ENCODE peak calls at places on chromosomes 11 and 22, in nine cellular contexts. One of them, this sample, is unnamed.

GRCh38 chr22:41123151-41123550 is 30.8 kb downstream of the EP300 start:
- DNase-seq in activated gamma-delta T cell treated with Interleukin-2 at 50 U/mL for 16 hours: no peak
- DNase-seq in AG04449: no peak
- DNase-seq in NCI-H748 treated with DMSO at 0.1 percent for 48 hours: no peak
- DNase-seq in fibroblast of pulmonary artery: peak; percentile 31
- DNase-seq in AG08396: no peak
- DNase-seq in fibroblast of the conjunctiva: no peak
- DNase-seq in activated CD4-positive, alpha-beta T cell treated with anti-CD3 and anti-CD28 coated beads for 24 hours: no peak
- DNase-seq in ELR: peak; percentile 58
- DNase-seq in this sample: no peak

GRCh38 chr11:33931032-33931431 is 39.2 kb upstream of the LMO2 start:
- DNase-seq in activated gamma-delta T cell treated with Interleukin-2 at 50 U/mL for 16 hours: no peak
- DNase-seq in AG04449: no peak
- DNase-seq in NCI-H748 treated with DMSO at 0.1 percent for 48 hours: no peak
- DNase-seq in fibroblast of pulmonary artery: peak; percentile 26
- DNase-seq in AG08396: no peak
- DNase-seq in fibroblast of the conjunctiva: no peak
- DNase-seq in activated CD4-positive, alpha-beta T cell treated with anti-CD3 and anti-CD28 coated beads for 24 hours: no peak
- DNase-seq in ELR: no peak
- DNase-seq in this sample: no peak

GRCh38 chr11:46680815-46681214 is 19.6 kb downstream of the ARHGAP1 start:
- DNase-seq in activated gamma-delta T cell treated with Interleukin-2 at 50 U/mL for 16 hours: no peak
- DNase-seq in AG04449: no peak
- DNase-seq in NCI-H748 treated with DMSO at 0.1 percent for 48 hours: no peak
- DNase-seq in fibroblast of pulmonary artery: no peak
- DNase-seq in AG08396: no peak
- DNase-seq in fibroblast of the conjunctiva: no peak
- DNase-seq in activated CD4-positive, alpha-beta T cell treated with anti-CD3 and anti-CD28 coated beads for 24 hours: no peak
- DNase-seq in ELR: no peak
- DNase-seq in this sample: no peak

GRCh38 chr11:58688779-58689503 is 42.8 kb downstream of the GLYAT start:
- DNase-seq in activated gamma-delta T cell treated with Interleukin-2 at 50 U/mL for 16 hours: no peak
- DNase-seq in AG04449: no peak
- DNase-seq in NCI-H748 treated with DMSO at 0.1 percent for 48 hours: no peak
- DNase-seq in fibroblast of pulmonary artery: no peak
- DNase-seq in AG08396: no peak
- DNase-seq in fibroblast of the conjunctiva: no peak
- DNase-seq in activated CD4-positive, alpha-beta T cell treated with anti-CD3 and anti-CD28 coated beads for 24 hours: no peak
- DNase-seq in ELR: peak; percentile 40
- DNase-seq in this sample: peak; percentile 6

GRCh38 chr22:30270841-30271240 is 4.2 kb upstream of the OSM start:
- DNase-seq in activated gamma-delta T cell treated with Interleukin-2 at 50 U/mL for 16 hours: no peak
- DNase-seq in AG04449: no peak
- DNase-seq in NCI-H748 treated with DMSO at 0.1 percent for 48 hours: no peak
- DNase-seq in fibroblast of pulmonary artery: peak; percentile 84
- DNase-seq in AG08396: no peak
- DNase-seq in fibroblast of the conjunctiva: no peak
- DNase-seq in activated CD4-positive, alpha-beta T cell treated with anti-CD3 and anti-CD28 coated beads for 24 hours: no peak
- DNase-seq in ELR: peak; percentile 45
- DNase-seq in this sample: no peak

GRCh38 chr11:106133529-106133928 is 56.1 kb downstream of the AASDHPPT start:
- DNase-seq in activated gamma-delta T cell treated with Interleukin-2 at 50 U/mL for 16 hours: no peak
- DNase-seq in AG04449: no peak
- DNase-seq in NCI-H748 treated with DMSO at 0.1 percent for 48 hours: no peak
- DNase-seq in fibroblast of pulmonary artery: no peak
- DNase-seq in AG08396: no peak
- DNase-seq in fibroblast of the conjunctiva: no peak
- DNase-seq in activated CD4-positive, alpha-beta T cell treated with anti-CD3 and anti-CD28 coated beads for 24 hours: no peak
- DNase-seq in ELR: peak; percentile 31
- DNase-seq in this sample: peak; percentile 5

GRCh38 chr22:43529954-43530863 is 118.4 kb downstream of the MPPED1 start:
- DNase-seq in activated gamma-delta T cell treated with Interleukin-2 at 50 U/mL for 16 hours: no peak
- DNase-seq in AG04449: no peak
- DNase-seq in NCI-H748 treated with DMSO at 0.1 percent for 48 hours: no peak
- DNase-seq in fibroblast of pulmonary artery: no peak
- DNase-seq in AG08396: no peak
- DNase-seq in fibroblast of the conjunctiva: no peak
- DNase-seq in activated CD4-positive, alpha-beta T cell treated with anti-CD3 and anti-CD28 coated beads for 24 hours: no peak
- DNase-seq in ELR: no peak
- DNase-seq in this sample: no peak

GRCh38 chr22:45240137-45240809 is 421 bp downstream of the KIAA0930 start:
- DNase-seq in activated gamma-delta T cell treated with Interleukin-2 at 50 U/mL for 16 hours: peak; percentile 26
- DNase-seq in AG04449: no peak
- DNase-seq in NCI-H748 treated with DMSO at 0.1 percent for 48 hours: no peak
- DNase-seq in fibroblast of pulmonary artery: no peak
- DNase-seq in AG08396: peak; percentile 35
- DNase-seq in fibroblast of the conjunctiva: no peak
- DNase-seq in activated CD4-positive, alpha-beta T cell treated with anti-CD3 and anti-CD28 coated beads for 24 hours: no peak
- DNase-seq in ELR: peak; percentile 53
- DNase-seq in this sample: no peak

GRCh38 chr22:41524283-41524682 is 20.0 kb downstream of the POLR3H start:
- DNase-seq in activated gamma-delta T cell treated with Interleukin-2 at 50 U/mL for 16 hours: no peak
- DNase-seq in AG04449: no peak
- DNase-seq in NCI-H748 treated with DMSO at 0.1 percent for 48 hours: no peak
- DNase-seq in fibroblast of pulmonary artery: no peak
- DNase-seq in AG08396: peak; percentile 81
- DNase-seq in fibroblast of the conjunctiva: no peak
- DNase-seq in activated CD4-positive, alpha-beta T cell treated with anti-CD3 and anti-CD28 coated beads for 24 hours: no peak
- DNase-seq in ELR: no peak
- DNase-seq in this sample: no peak

GRCh38 chr11:33716236-33716635 is 15.6 kb upstream of the C11orf91 start:
- DNase-seq in activated gamma-delta T cell treated with Interleukin-2 at 50 U/mL for 16 hours: no peak
- DNase-seq in AG04449: no peak
- DNase-seq in NCI-H748 treated with DMSO at 0.1 percent for 48 hours: no peak
- DNase-seq in fibroblast of pulmonary artery: peak; percentile 63
- DNase-seq in AG08396: no peak
- DNase-seq in fibroblast of the conjunctiva: no peak
- DNase-seq in activated CD4-positive, alpha-beta T cell treated with anti-CD3 and anti-CD28 coated beads for 24 hours: no peak
- DNase-seq in ELR: peak; percentile 76
- DNase-seq in this sample: peak; percentile 61

GRCh38 chr11:120546312-120547205 is 35.0 kb downstream of the GRIK4 start:
- DNase-seq in activated gamma-delta T cell treated with Interleukin-2 at 50 U/mL for 16 hours: no peak
- DNase-seq in AG04449: peak; percentile 90
- DNase-seq in NCI-H748 treated with DMSO at 0.1 percent for 48 hours: no peak
- DNase-seq in fibroblast of pulmonary artery: peak; percentile 91
- DNase-seq in AG08396: peak; percentile 84
- DNase-seq in fibroblast of the conjunctiva: peak; percentile 78
- DNase-seq in activated CD4-positive, alpha-beta T cell treated with anti-CD3 and anti-CD28 coated beads for 24 hours: no peak
- DNase-seq in ELR: peak; percentile 94
- DNase-seq in this sample: peak; percentile 98

GRCh38 chr22:34841321-34841901 is 224.5 kb upstream of the ISX start:
- DNase-seq in activated gamma-delta T cell treated with Interleukin-2 at 50 U/mL for 16 hours: no peak
- DNase-seq in AG04449: peak; percentile 12
- DNase-seq in NCI-H748 treated with DMSO at 0.1 percent for 48 hours: no peak
- DNase-seq in fibroblast of pulmonary artery: no peak
- DNase-seq in AG08396: no peak
- DNase-seq in fibroblast of the conjunctiva: no peak
- DNase-seq in activated CD4-positive, alpha-beta T cell treated with anti-CD3 and anti-CD28 coated beads for 24 hours: no peak
- DNase-seq in ELR: no peak
- DNase-seq in this sample: no peak

GRCh38 chr22:20422271-20422958 is 15.2 kb downstream of the SCARF2 start:
- DNase-seq in activated gamma-delta T cell treated with Interleukin-2 at 50 U/mL for 16 hours: no peak
- DNase-seq in AG04449: peak; percentile 38
- DNase-seq in NCI-H748 treated with DMSO at 0.1 percent for 48 hours: no peak
- DNase-seq in fibroblast of pulmonary artery: no peak
- DNase-seq in AG08396: peak; percentile 83
- DNase-seq in fibroblast of the conjunctiva: peak; percentile 26
- DNase-seq in activated CD4-positive, alpha-beta T cell treated with anti-CD3 and anti-CD28 coated beads for 24 hours: no peak
- DNase-seq in ELR: no peak
- DNase-seq in this sample: no peak

GRCh38 chr11:125892071-125892470 is 4.6 kb downstream of the HYLS1 start:
- DNase-seq in activated gamma-delta T cell treated with Interleukin-2 at 50 U/mL for 16 hours: no peak
- DNase-seq in AG04449: no peak
- DNase-seq in NCI-H748 treated with DMSO at 0.1 percent for 48 hours: no peak
- DNase-seq in fibroblast of pulmonary artery: no peak
- DNase-seq in AG08396: peak; percentile 32
- DNase-seq in fibroblast of the conjunctiva: no peak
- DNase-seq in activated CD4-positive, alpha-beta T cell treated with anti-CD3 and anti-CD28 coated beads for 24 hours: no peak
- DNase-seq in ELR: peak; percentile 78
- DNase-seq in this sample: peak; percentile 31

GRCh38 chr11:33737362-33737821 is 1.2 kb upstream of the CD59 start:
- DNase-seq in activated gamma-delta T cell treated with Interleukin-2 at 50 U/mL for 16 hours: no peak
- DNase-seq in AG04449: no peak
- DNase-seq in NCI-H748 treated with DMSO at 0.1 percent for 48 hours: no peak
- DNase-seq in fibroblast of pulmonary artery: no peak
- DNase-seq in AG08396: no peak
- DNase-seq in fibroblast of the conjunctiva: no peak
- DNase-seq in activated CD4-positive, alpha-beta T cell treated with anti-CD3 and anti-CD28 coated beads for 24 hours: no peak
- DNase-seq in ELR: peak; percentile 31
- DNase-seq in this sample: no peak

GRCh38 chr11:44978279-44978960 is 27.7 kb upstream of the TP53I11 start:
- DNase-seq in activated gamma-delta T cell treated with Interleukin-2 at 50 U/mL for 16 hours: no peak
- DNase-seq in AG04449: no peak
- DNase-seq in NCI-H748 treated with DMSO at 0.1 percent for 48 hours: no peak
- DNase-seq in fibroblast of pulmonary artery: peak; percentile 24
- DNase-seq in AG08396: no peak
- DNase-seq in fibroblast of the conjunctiva: no peak
- DNase-seq in activated CD4-positive, alpha-beta T cell treated with anti-CD3 and anti-CD28 coated beads for 24 hours: no peak
- DNase-seq in ELR: no peak
- DNase-seq in this sample: no peak

GRCh38 chr11:94897330-94897768 is 76.0 kb downstream of the CWC15 start:
- DNase-seq in activated gamma-delta T cell treated with Interleukin-2 at 50 U/mL for 16 hours: peak; percentile 16
- DNase-seq in AG04449: no peak
- DNase-seq in NCI-H748 treated with DMSO at 0.1 percent for 48 hours: no peak
- DNase-seq in fibroblast of pulmonary artery: peak; percentile 73
- DNase-seq in AG08396: peak; percentile 38
- DNase-seq in fibroblast of the conjunctiva: peak; percentile 39
- DNase-seq in activated CD4-positive, alpha-beta T cell treated with anti-CD3 and anti-CD28 coated beads for 24 hours: peak; percentile 17
- DNase-seq in ELR: peak; percentile 64
- DNase-seq in this sample: peak; percentile 40

GRCh38 chr22:46933526-46933925 is 171.1 kb downstream of the TBC1D22A start:
- DNase-seq in activated gamma-delta T cell treated with Interleukin-2 at 50 U/mL for 16 hours: no peak
- DNase-seq in AG04449: no peak
- DNase-seq in NCI-H748 treated with DMSO at 0.1 percent for 48 hours: no peak
- DNase-seq in fibroblast of pulmonary artery: no peak
- DNase-seq in AG08396: no peak
- DNase-seq in fibroblast of the conjunctiva: no peak
- DNase-seq in activated CD4-positive, alpha-beta T cell treated with anti-CD3 and anti-CD28 coated beads for 24 hours: no peak
- DNase-seq in ELR: no peak
- DNase-seq in this sample: no peak

GRCh38 chr22:31933816-31934482 is 10.4 kb upstream of the YWHAH start:
- DNase-seq in activated gamma-delta T cell treated with Interleukin-2 at 50 U/mL for 16 hours: no peak
- DNase-seq in AG04449: no peak
- DNase-seq in NCI-H748 treated with DMSO at 0.1 percent for 48 hours: no peak
- DNase-seq in fibroblast of pulmonary artery: no peak
- DNase-seq in AG08396: no peak
- DNase-seq in fibroblast of the conjunctiva: no peak
- DNase-seq in activated CD4-positive, alpha-beta T cell treated with anti-CD3 and anti-CD28 coated beads for 24 hours: no peak
- DNase-seq in ELR: no peak
- DNase-seq in this sample: no peak

This sample was measured in LHCN-M2.